ENCODE peak calls at places on chromosomes 2 and 18, in five cellular contexts. R is endothelial cell, T is AG04450, C is sigmoid colon, E is upper lobe of right lung. F is an unnamed sample.

GRCh38 chr18:41532344-41533086 is 422.5 kb upstream of the PIK3C3 start:
- DNase-seq in C (no peak), R (peak; percentile 5), E (no peak), T (no peak), F (no peak)

GRCh38 chr2:160039166-160039903 is 23.1 kb downstream of the PLA2R1 start:
- DNase-seq in T (no peak), E (no peak), C (no peak), R (no peak), F (no peak)

GRCh38 chr18:79393626-79394401 is 1.9 kb upstream of the NFATC1 start:
- DNase-seq in T (peak; percentile 20), R (peak; percentile 86), C (peak; percentile 97), E (peak; percentile 94), F (peak; percentile 93)

GRCh38 chr2:138846216-138846821 is 66.1 kb upstream of the NXPH2 start:
- DNase-seq in R (no peak), C (no peak), T (no peak), E (no peak), F (no peak)

GRCh38 chr18:79439201-79440023 is 43.7 kb downstream of the NFATC1 start:
- DNase-seq in T (no peak), C (no peak), R (no peak), E (no peak), F (no peak)

GRCh38 chr2:211447545-211447944 is 891.1 kb downstream of the CPS1 start:
- DNase-seq in T (no peak), R (no peak), E (no peak), C (no peak), F (no peak)

GRCh38 chr2:3638456-3638810 is 19.6 kb upstream of the ALLC start:
- DNase-seq in R (no peak), C (peak; percentile 53), T (no peak), E (peak; percentile 35), F (no peak)

GRCh38 chr2:162038676-162039075 is 35.3 kb downstream of the DPP4 start:
- DNase-seq in T (no peak), R (no peak), E (no peak), C (no peak), F (no peak)

GRCh38 chr2:200095436-200095835 is 140.1 kb downstream of the MAIP1 start:
- DNase-seq in C (no peak), R (no peak), T (no peak), E (no peak), F (no peak)

GRCh38 chr2:23803965-23804542 is 122.9 kb downstream of the ATAD2B start:
- DNase-seq in T (peak; percentile 4), C (no peak), R (peak; percentile 10), E (peak; percentile 71), F (peak; percentile 63)

GRCh38 chr18:68840554-68841263 is 42.8 kb downstream of the CCDC102B start:
- DNase-seq in E (no peak), R (no peak), C (peak; percentile 60), T (peak; percentile 80), F (no peak)

GRCh38 chr2:158011055-158011771 is 90.5 kb upstream of the UPP2 start:
- DNase-seq in C (no peak), R (no peak), E (no peak), T (no peak), F (no peak)

GRCh38 chr2:100964222-100964621 is 37.9 kb upstream of the RPL31 start:
- DNase-seq in R (no peak), T (no peak), E (peak; percentile 25), C (peak; percentile 5), F (no peak)

GRCh38 chr2:101223814-101224231 is 28.9 kb upstream of the CNOT11 start:
- DNase-seq in C (no peak), T (no peak), R (no peak), E (no peak), F (no peak)

GRCh38 chr2:152542995-152543481 is 174.2 kb downstream of the PRPF40A start:
- DNase-seq in C (no peak), T (peak; percentile 87), E (no peak), R (peak; percentile 47), F (no peak)

GRCh38 chr2:152167070-152167469 is 8.5 kb downstream of the STAM2 start:
- DNase-seq in E (no peak), R (no peak), T (no peak), C (no peak), F (no peak)

GRCh38 chr2:174606336-174606735 is 8.7 kb upstream of the WIPF1 start:
- DNase-seq in E (no peak), C (peak; percentile 82), T (no peak), R (no peak), F (no peak)

DNA sequence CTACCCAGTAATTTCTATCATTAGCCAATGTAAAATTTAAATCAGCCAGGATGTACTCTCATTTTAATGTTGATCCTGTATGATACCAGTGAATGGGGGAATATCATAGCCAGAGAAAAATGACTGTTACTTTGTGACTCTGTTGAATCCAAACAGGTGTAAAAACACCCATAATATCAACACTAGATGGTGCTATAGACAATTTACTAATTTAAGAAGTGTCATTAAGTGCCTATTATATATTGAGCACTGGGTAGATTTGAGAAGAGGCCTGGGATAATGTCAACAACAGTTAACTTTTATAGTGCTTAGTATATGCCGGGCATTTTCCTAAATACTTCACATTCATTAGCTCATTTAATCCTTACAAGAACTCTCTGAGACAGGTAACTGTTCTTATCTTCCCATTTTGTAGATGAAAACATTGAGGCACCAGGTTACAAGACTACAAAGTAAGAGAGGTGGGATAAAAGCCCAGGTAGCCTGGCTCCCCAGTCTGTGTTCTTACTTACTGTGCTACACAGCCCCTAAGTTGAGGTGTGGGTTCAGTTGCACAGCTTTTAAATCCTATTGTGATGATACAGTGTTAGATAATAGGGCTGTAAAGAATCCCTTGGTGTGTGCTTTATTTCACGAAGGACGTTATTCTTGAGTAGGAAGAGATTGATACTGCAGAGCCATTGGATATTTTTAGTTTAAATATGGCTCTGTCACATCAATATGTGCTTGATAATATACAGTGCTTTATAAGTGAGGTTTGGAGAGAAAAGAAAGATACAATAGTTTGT is 325.5 kb downstream of the AGPS start:
- DNase-seq in R (no peak), T (no peak), E (no peak), C (no peak), F (no peak)
- TF ChIP-seq CTCF in R (peak; percentile 30), T (no peak), E (peak; percentile 31), C (no peak), F (no peak)

GRCh38 chr2:230924470-230925341 is at the start of gene GPR55:
- DNase-seq in T (no peak), C (peak; percentile 60), E (peak; percentile 59), R (peak; percentile 44), F (peak; percentile 48)
- TF ChIP-seq CTCF in T (peak; percentile 7), C (no peak), E (peak; percentile 31), R (peak; percentile 52), F (peak; percentile 27)

GRCh38 chr18:2933995-2934394 is 78.9 kb downstream of the LPIN2 start:
- DNase-seq in R (no peak), E (no peak), C (no peak), T (no peak), F (no peak)
- TF ChIP-seq CTCF in R (no peak), E (no peak), C (no peak), T (no peak), F (no peak)

GRCh38 chr2:166364476-166365161 is 11.1 kb downstream of the SCN9A start:
- DNase-seq in T (no peak), C (no peak), R (no peak), E (no peak), F (no peak)
- TF ChIP-seq CTCF in T (no peak), C (no peak), R (no peak), E (no peak), F (no peak)

DNA sequence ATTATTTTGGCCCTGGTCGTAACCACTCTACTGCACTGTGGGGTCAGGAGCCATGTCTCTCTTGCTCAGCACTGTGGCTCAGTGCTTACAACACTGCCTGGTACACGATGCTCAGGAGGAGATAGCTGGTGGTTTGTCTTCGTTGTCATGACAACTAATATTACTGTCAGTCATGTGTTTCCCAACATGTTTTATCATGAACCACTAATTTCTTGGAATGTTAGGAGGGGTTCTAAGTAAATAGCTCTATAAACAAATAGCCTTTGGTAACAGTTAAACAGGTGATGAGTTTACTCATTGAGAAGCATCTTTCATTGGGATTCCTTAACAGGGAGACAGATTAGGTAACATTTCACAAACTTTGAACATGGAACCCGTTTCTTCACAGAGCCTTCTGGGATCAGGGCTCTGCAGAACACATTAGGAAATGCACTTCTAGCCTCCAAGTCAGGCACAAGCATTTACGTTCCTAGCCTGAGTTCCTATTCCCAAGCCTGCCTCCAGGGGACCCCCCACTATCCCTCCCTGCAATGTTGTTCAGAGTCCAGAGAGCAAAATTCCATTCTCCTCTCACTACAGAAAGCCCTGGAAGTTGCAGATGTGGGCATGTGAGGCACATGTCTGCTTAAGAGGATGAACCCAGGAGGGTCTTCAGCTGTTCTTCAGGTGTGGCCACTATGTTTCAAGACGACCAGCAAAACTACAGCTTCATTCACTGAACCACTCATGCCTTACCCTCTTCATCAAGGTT is 6.4 kb upstream of the RBM44 start:
- DNase-seq in E (no peak), C (no peak), T (no peak), R (peak; percentile 27), F (no peak)
- TF ChIP-seq CTCF in E (no peak), C (no peak), T (peak; percentile 36), R (peak; percentile 29), F (no peak)

DNA sequence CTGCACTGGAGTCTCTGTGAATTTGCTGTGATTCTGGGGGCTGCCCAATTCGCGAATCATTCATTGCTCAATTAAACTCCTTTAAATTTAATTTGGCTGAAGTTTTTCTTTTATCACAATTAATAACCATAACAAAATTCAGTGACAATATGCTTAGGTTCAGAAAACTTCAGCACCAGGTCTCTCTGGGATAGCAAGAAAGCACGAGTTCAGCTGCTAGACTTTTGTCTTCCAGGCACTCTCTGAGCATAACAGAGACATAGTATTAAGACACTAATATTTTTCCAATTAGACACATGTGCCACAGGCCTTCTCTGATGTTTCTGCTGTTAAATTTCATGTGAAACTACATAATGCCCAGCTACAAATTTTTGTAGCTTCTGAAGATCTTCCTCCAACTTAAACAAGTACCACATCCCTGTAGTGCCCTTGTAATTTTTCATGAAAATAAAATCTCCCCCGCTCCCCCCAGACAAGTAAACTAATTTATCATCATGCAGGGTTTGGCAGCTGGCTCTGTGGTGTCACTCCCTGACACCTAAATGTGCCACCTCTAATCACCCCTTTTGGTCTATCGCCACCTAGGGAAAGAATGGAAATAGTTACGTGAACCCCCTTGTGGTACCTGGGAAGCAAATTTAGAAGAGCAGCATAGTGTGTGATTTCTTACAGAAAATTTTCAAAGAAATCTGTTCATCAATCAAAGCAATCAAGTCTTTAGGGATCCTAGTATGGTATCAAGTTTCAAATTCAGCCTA is 94.1 kb downstream of the CSRNP3 start:
- DNase-seq in E (no peak), C (no peak), R (no peak), T (no peak), F (no peak)
- TF ChIP-seq CTCF in E (no peak), C (no peak), R (peak; percentile 23), T (peak; percentile 3), F (no peak)

GRCh38 chr18:23779696-23780303 is 90.5 kb downstream of the LAMA3 start:
- DNase-seq in R (no peak), T (no peak), E (no peak), C (no peak), F (no peak)
- TF ChIP-seq CTCF in R (peak; percentile 27), T (no peak), E (no peak), C (no peak), F (no peak)

GRCh38 chr2:46876741-46877384 is 38.7 kb downstream of the MCFD2 start:
- DNase-seq in R (no peak), T (no peak), E (no peak), C (no peak), F (no peak)
- TF ChIP-seq CTCF in R (peak; percentile 25), T (peak; percentile 61), E (peak; percentile 63), C (peak; percentile 45), F (peak; percentile 61)